ENCODE peak calls at places on chromosome 9, in seven cellular contexts. C is body of pancreas, J is psoas muscle, Q is tibial nerve, F is GM12865, X is heart right ventricle, Z is MM.1S. V is an unnamed sample.

GRCh38 chr9:36152741-36153438 is 16.3 kb upstream of the CCIN start:
- DNase-seq in C (no peak), J (no peak), Q (no peak), F (no peak), X (no peak), Z (peak), V (no peak)

GRCh38 chr9:79686381-79687130 is 114.8 kb downstream of the TLE4 start:
- DNase-seq in C (no peak), J (peak), Q (no peak), F (no peak), X (no peak), Z (no peak), V (no peak)

GRCh38 chr9:94526951-94527350 is 27.9 kb upstream of the PCAT7 start:
- DNase-seq in C (no peak), J (no peak), Q (no peak), F (no peak), X (no peak), Z (no peak), V (no peak)

GRCh38 chr9:129574911-129575574 is 45.9 kb downstream of the C9orf50 start:
- DNase-seq in C (no peak), J (no peak), Q (no peak), F (no peak), X (no peak), Z (no peak), V (no peak)

GRCh38 chr9:123445981-123446610 is 90.1 kb downstream of the CRB2 start:
- DNase-seq in C (no peak), J (no peak), Q (no peak), F (no peak), X (no peak), Z (no peak), V (no peak)

GRCh38 chr9:116493183-116493582 is 193.9 kb upstream of the TRIM32 start:
- DNase-seq in C (no peak), J (no peak), Q (no peak), F (no peak), X (no peak), Z (no peak), V (no peak)

GRCh38 chr9:114263853-114264510 is 58.9 kb upstream of the ORM1 start:
- DNase-seq in C (no peak), J (no peak), Q (no peak), F (no peak), X (no peak), Z (no peak), V (no peak)

GRCh38 chr9:17936365-17936764 is 357.5 kb downstream of the SH3GL2 start:
- DNase-seq in C (no peak), J (no peak), Q (no peak), F (no peak), X (no peak), Z (no peak), V (no peak)

GRCh38 chr9:79131876-79132377 is 439.8 kb upstream of the TLE4 start:
- DNase-seq in C (no peak), J (no peak), Q (no peak), F (no peak), X (no peak), Z (no peak), V (no peak)

GRCh38 chr9:21778300-21778699 is 24.1 kb upstream of the MTAP start:
- DNase-seq in C (no peak), J (no peak), Q (no peak), F (no peak), X (no peak), Z (no peak), V (no peak)

GRCh38 chr9:114864471-114864870 is 58.6 kb upstream of the TNFSF15 start:
- DNase-seq in C (no peak), J (no peak), Q (no peak), F (no peak), X (no peak), Z (no peak), V (no peak)

GRCh38 chr9:88978034-88978433 is 13.2 kb upstream of the S1PR3 start:
- DNase-seq in C (no peak), J (no peak), Q (no peak), F (no peak), X (no peak), Z (no peak), V (no peak)

GRCh38 chr9:89461302-89461701 is 36.6 kb downstream of the SEMA4D start:
- DNase-seq in C (no peak), J (no peak), Q (no peak), F (no peak), X (no peak), Z (no peak), V (no peak)

GRCh38 chr9:77944556-77945261 is 86.9 kb downstream of the GNAQ start:
- DNase-seq in C (no peak), J (no peak), Q (no peak), F (no peak), X (peak), Z (no peak), V (no peak)

GRCh38 chr9:130137870-130138653 is 34.1 kb upstream of the NCS1 start:
- DNase-seq in C (no peak), J (peak), Q (no peak), F (no peak), X (peak), Z (no peak), V (no peak)

GRCh38 chr9:98491778-98492177 is 217.0 kb downstream of the GABBR2 start:
- DNase-seq in C (no peak), J (no peak), Q (no peak), F (no peak), X (peak), Z (no peak), V (no peak)

GRCh38 chr9:119224431-119224830 is 144.8 kb downstream of the BRINP1 start:
- DNase-seq in C (no peak), J (no peak), Q (no peak), F (no peak), X (no peak), Z (no peak), V (no peak)

GRCh38 chr9:33139421-33140228 is 27.5 kb downstream of the B4GALT1 start:
- DNase-seq in C (peak), J (peak), Q (peak), F (no peak), X (peak), Z (no peak), V (no peak)

GRCh38 chr9:12065050-12065449 is 628.1 kb upstream of the TYRP1 start:
- DNase-seq in C (no peak), J (no peak), Q (no peak), F (no peak), X (no peak), Z (no peak), V (no peak)

GRCh38 chr9:12856608-12857007 is 81.8 kb downstream of the LURAP1L start:
- DNase-seq in C (no peak), J (no peak), Q (no peak), F (no peak), X (no peak), Z (no peak), V (no peak)

GRCh38 chr9:107251756-107252322 is 31.2 kb upstream of the RAD23B start:
- DNase-seq in C (peak), J (peak), Q (peak), F (no peak), X (peak), Z (no peak), V (no peak)

GRCh38 chr9:124440786-124441185 is 9.5 kb upstream of the ADGRD2 start:
- DNase-seq in C (no peak), J (no peak), Q (no peak), F (no peak), X (no peak), Z (no peak), V (no peak)

GRCh38 chr9:83396813-83397212 is 141.4 kb downstream of the FRMD3 start:
- DNase-seq in C (no peak), J (no peak), Q (no peak), F (no peak), X (no peak), Z (no peak), V (no peak)

GRCh38 chr9:99973455-99973854 is 67.0 kb downstream of the STX17 start:
- DNase-seq in C (no peak), J (no peak), Q (no peak), F (no peak), X (no peak), Z (no peak), V (no peak)

GRCh38 chr9:92048924-92049625 is 66.1 kb downstream of the SPTLC1 start:
- DNase-seq in C (no peak), J (no peak), Q (no peak), F (no peak), X (no peak), Z (no peak), V (no peak)

GRCh38 chr9:117444466-117444865 is 29.6 kb upstream of the ASTN2 start:
- DNase-seq in C (no peak), J (no peak), Q (no peak), F (no peak), X (no peak), Z (no peak), V (no peak)

GRCh38 chr9:22395585-22396205 is 50.9 kb upstream of the DMRTA1 start:
- DNase-seq in C (no peak), J (no peak), Q (no peak), F (no peak), X (no peak), Z (no peak), V (no peak)

GRCh38 chr9:108244676-108245075 is 611.1 kb downstream of the ACTL7B start:
- DNase-seq in C (no peak), J (no peak), Q (no peak), F (no peak), X (no peak), Z (no peak), V (no peak)

GRCh38 chr9:132646726-132647125 is 23.1 kb downstream of the DDX31 start:
- DNase-seq in C (no peak), J (no peak), Q (no peak), F (no peak), X (no peak), Z (no peak), V (no peak)

GRCh38 chr9:132645306-132645705 is 24.5 kb downstream of the DDX31 start:
- DNase-seq in C (no peak), J (no peak), Q (no peak), F (no peak), X (no peak), Z (no peak), V (no peak)

GRCh38 chr9:132641216-132641615 is 28.6 kb downstream of the DDX31 start:
- DNase-seq in C (no peak), J (no peak), Q (no peak), F (no peak), X (no peak), Z (no peak), V (no peak)

GRCh38 chr9:132645711-132646110 is 24.1 kb downstream of the DDX31 start:
- DNase-seq in C (no peak), J (no peak), Q (no peak), F (no peak), X (no peak), Z (no peak), V (no peak)

DNA sequence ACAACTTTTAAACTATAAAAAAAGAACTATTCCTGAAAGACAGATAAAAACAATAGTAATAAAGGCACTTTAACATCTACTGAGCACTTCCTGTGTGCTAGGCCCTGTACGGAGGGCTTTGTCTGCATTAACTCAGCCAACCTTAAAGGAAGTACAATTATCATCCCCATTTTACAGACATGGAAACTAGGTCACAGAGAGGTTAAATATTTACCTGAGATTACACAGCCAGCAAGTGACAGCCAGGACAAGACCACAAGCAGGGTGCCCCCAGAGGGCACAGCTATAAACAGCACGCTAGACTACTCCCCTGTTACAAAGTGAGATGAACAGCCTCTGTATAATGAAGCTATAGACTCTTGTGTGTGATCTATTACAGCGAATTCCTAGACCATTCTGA is 25.5 kb downstream of the DDX31 start:
- DNase-seq in C (no peak), J (no peak), Q (no peak), F (peak), X (no peak), Z (no peak), V (no peak)
- TF ChIP-seq CTCF in C (no peak), J (no peak), Q (no peak), F (no peak), X (no peak), Z (peak), V (peak)

GRCh38 chr9:136950656-136951030 is 1.4 kb upstream of the LCN12 start:
- DNase-seq in C (no peak), J (no peak), Q (no peak), F (no peak), X (no peak), Z (no peak), V (no peak)
- H3K4me3 ChIP-seq in C (no peak), J (peak), Q (peak), F (peak), X (peak), Z (peak), V (peak)

DNA sequence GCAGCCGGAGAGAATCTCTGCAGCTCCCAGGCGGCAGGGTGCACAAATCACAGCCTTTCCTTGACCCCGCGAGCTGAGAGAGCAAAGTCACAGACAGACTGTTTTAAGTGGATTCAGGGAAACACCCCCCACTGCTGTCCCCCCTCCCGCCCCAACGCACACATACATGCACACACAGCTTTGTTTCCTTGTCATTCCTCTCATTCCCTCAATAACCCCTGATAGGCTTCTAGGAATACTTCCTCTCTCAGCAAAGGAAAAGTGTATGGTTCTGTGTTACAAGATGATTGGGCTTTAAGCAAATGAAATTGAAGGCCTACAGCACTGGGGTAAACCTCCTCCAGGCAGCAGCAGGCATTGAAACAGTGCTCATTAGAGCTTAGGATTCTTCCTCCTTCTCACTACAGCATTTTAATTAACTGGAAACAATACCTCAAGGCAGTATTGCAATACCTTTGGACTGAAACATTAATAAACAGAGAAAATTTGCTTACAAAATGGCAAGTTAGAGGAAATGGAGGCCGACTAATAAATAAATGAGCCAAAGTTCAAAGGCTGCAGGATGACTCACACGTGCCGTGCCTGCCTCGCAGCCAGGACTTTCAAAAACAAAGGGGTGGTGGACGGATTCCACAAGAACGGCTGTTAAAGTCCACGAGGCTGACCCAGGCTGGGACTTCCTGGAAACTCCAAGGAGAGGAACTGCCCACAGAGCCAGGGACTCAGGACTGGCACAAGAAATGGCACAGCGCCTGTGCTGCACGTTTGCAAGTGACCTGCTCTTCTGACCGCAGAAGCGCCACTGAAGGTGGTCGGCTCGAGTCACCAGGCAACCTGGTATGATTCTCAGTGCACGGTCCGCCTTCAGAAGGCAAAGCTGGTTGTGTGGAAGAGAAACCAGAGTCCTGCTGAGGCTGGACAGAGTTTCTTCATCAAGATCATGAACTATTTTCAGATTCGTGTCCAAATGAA is 236.2 kb downstream of the SYK start:
- DNase-seq in C (peak), J (peak), Q (no peak), F (no peak), X (no peak), Z (no peak), V (no peak)
- TF ChIP-seq CTCF in C (no peak), J (no peak), Q (no peak), F (no peak), X (no peak), Z (no peak), V (no peak)

GRCh38 chr9:137303031-137303892 is 1.2 kb upstream of the NRARP start:
- DNase-seq in C (peak), J (peak), Q (no peak), F (no peak), X (no peak), Z (no peak), V (no peak)
- H3K4me3 ChIP-seq in C (no peak), J (peak), Q (peak), F (no peak), X (peak), Z (no peak), V (peak)

GRCh38 chr9:131203438-131204219 is 72.7 kb downstream of the FAM78A start:
- DNase-seq in C (no peak), J (no peak), Q (no peak), F (peak), X (no peak), Z (no peak), V (no peak)
- TF ChIP-seq CTCF in C (no peak), J (no peak), Q (no peak), F (peak), X (no peak), Z (peak), V (peak)

DNA sequence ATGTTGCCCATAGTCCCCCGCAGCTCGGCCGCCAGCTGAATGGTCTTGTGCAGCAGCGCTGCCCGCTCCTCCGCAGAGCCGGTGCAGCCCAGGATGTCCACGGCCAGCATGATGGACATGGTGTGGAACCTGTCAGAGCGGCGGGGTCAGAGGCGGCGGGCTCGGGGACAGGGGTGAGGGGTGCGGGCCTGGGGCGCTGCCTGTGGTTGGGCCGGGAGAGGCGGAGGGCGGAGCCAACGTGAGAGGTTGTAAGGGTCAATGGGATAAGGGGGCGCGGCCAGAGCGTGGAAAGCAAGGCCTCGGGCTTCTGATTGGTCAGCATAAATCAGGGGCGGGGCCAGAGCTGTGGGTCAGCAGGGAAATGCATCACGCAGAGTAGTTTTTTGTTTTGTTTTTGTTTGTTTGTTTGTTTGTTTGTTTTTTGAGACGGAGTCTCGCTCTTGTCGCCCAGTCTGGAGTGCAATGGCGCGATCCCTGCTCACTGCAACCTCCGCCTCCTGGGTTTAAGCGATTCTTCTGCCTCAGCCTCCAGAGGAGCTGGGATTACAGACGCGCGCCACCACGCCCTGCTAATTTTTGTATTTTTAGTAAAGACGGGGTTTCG is 6.8 kb upstream of the TOR2A start:
- DNase-seq in C (peak), J (peak), Q (no peak), F (no peak), X (peak), Z (no peak), V (no peak)
- H3K4me3 ChIP-seq in C (no peak), J (peak), Q (peak), F (no peak), X (peak), Z (no peak), V (no peak)

DNA sequence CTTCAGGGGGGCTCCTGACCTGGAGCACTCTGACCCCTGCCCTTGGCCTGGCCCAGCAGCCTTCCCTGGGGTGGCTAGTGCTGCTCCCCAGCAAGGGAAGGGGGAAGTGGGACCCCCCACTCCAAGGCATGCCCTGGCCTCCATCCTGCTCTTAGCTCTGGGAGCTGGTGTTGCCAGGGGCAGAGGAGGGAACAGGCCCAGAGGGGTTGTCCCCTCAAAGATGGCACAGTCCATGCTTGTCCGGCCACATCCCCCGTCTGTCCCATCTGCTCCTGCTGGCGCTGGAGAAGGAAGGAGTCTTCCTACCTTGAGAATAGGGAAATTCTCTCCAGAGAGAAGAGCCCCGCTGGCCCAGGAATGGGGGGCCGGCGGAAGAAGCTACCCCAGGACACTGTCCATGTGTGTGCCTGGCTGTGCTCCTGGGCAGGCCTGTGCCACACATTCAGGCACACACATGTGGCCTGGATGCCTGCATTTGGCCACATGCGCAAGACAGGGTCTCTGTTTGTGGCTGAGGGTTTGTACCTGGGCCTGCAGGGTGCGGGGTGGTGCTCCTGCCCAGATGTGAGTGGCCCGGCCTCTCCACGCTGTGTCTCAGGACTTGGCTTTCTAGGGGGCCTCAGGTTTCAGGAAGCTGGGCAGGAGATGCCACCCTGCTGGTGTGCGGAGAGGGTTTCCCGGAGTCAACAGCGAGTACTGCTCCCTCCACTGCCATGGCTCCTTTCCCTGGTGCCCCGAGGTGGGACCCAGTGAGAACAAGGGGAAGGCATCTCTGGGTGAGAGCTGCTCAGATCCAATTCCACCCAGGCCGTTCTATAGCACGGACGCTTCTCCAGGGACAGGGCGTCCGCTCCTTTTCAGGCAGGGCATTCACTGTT is 247.1 kb downstream of the PBX3 start:
- DNase-seq in C (no peak), J (peak), Q (no peak), F (no peak), X (no peak), Z (no peak), V (no peak)
- TF ChIP-seq CTCF in C (no peak), J (no peak), Q (no peak), F (no peak), X (no peak), Z (no peak), V (no peak)

GRCh38 chr9:74132986-74133385 is 364.1 kb upstream of the RORB start:
- DNase-seq in C (no peak), J (no peak), Q (no peak), F (no peak), X (no peak), Z (no peak), V (no peak)
- H3K4me3 ChIP-seq in C (no peak), J (no peak), Q (no peak), F (no peak), X (no peak), Z (no peak), V (no peak)

GRCh38 chr9:133449760-133450159 is 10.0 kb upstream of the CACFD1 start:
- DNase-seq in C (peak), J (no peak), Q (no peak), F (no peak), X (no peak), Z (no peak), V (no peak)
- TF ChIP-seq CTCF in C (no peak), J (no peak), Q (no peak), F (no peak), X (no peak), Z (no peak), V (no peak)

GRCh38 chr9:135701067-135701967 is 668 bp upstream of the KCNT1 start:
- DNase-seq in C (no peak), J (no peak), Q (no peak), F (no peak), X (no peak), Z (no peak), V (no peak)
- H3K4me3 ChIP-seq in C (no peak), J (peak), Q (peak), F (no peak), X (no peak), Z (no peak), V (no peak)

V was measured in GM12864.